ENCODE peak calls at places on chromosomes 7 and 10, in six cellular contexts. U is HCT116, B is GM23338, K is GM12878, R is HepG2, W is SK-N-SH. Y is an unnamed sample.

GRCh38 chr7:158536871-158537865 is 50.5 kb downstream of the PTPRN2 start:
- DNase-seq in U (no peak), W (no peak), B (no peak), R (peak; percentile 44), K (no peak), Y (peak; percentile 31)

GRCh38 chr7:54788664-54789063 is 29.7 kb upstream of the SEC61G start:
- DNase-seq in R (peak; percentile 53), U (peak; percentile 95), W (peak; percentile 73), K (peak; percentile 13), B (peak; percentile 81), Y (no peak)

GRCh38 chr7:26705567-26705966 is 158.8 kb downstream of the SKAP2 start:
- DNase-seq in U (no peak), K (no peak), R (peak; percentile 64), B (no peak), W (peak; percentile 64), Y (no peak)

GRCh38 chr10:101217450-101218281 is 11.6 kb downstream of the LBX1 start:
- DNase-seq in R (peak; percentile 35), W (peak; percentile 88), B (peak; percentile 95), K (no peak), U (no peak), Y (peak; percentile 18)

GRCh38 chr10:103822052-103822716 is 33.2 kb downstream of the SH3PXD2A start:
- DNase-seq in W (no peak), R (no peak), B (no peak), U (no peak), K (no peak), Y (no peak)

GRCh38 chr10:122673731-122674130 is 25.9 kb downstream of the C10orf120 start:
- DNase-seq in R (no peak), B (no peak), K (no peak), W (peak; percentile 61), U (no peak), Y (no peak)

GRCh38 chr7:40220421-40220911 is 85.7 kb downstream of the SUGCT start:
- DNase-seq in K (no peak), B (no peak), R (no peak), W (no peak), U (no peak), Y (no peak)

GRCh38 chr10:34320265-34320664 is 494.8 kb downstream of the PARD3 start:
- DNase-seq in W (peak; percentile 30), R (no peak), B (no peak), U (no peak), K (no peak), Y (no peak)

GRCh38 chr10:42963302-42963701 is 113.6 kb upstream of the RET start:
- DNase-seq in R (no peak), K (no peak), U (no peak), B (peak; percentile 34), W (no peak), Y (no peak)

GRCh38 chr7:157715071-157715937 is 378.5 kb downstream of the DNAJB6 start:
- DNase-seq in B (no peak), W (no peak), R (no peak), U (no peak), K (no peak), Y (no peak)

GRCh38 chr7:52501696-52502095 is 533.7 kb upstream of the POM121L12 start:
- DNase-seq in U (no peak), K (no peak), B (no peak), W (no peak), R (no peak), Y (no peak)

GRCh38 chr10:121243899-121244241 is 354.4 kb downstream of the FGFR2 start:
- DNase-seq in U (no peak), R (no peak), W (no peak), B (no peak), K (no peak), Y (no peak)

GRCh38 chr7:116734736-116735135 is 62.7 kb downstream of the MET start:
- DNase-seq in U (no peak), K (no peak), B (no peak), R (no peak), W (no peak), Y (no peak)

GRCh38 chr10:31605426-31605825 is 286.4 kb downstream of the ZEB1 start:
- DNase-seq in B (no peak), W (no peak), K (no peak), R (no peak), U (no peak), Y (no peak)

GRCh38 chr10:96017227-96017687 is 26.1 kb upstream of the CCNJ start:
- DNase-seq in R (peak; percentile 68), U (peak; percentile 51), W (peak; percentile 42), K (peak; percentile 32), B (peak; percentile 83), Y (peak; percentile 14)

GRCh38 chr10:108392286-108392685 is 1227.8 kb upstream of the SORCS1 start:
- DNase-seq in R (no peak), U (no peak), B (no peak), K (no peak), W (no peak), Y (no peak)

GRCh38 chr10:83820033-83820432 is 319.3 kb upstream of the GHITM start:
- DNase-seq in U (no peak), K (no peak), B (no peak), W (no peak), R (no peak), Y (no peak)

GRCh38 chr10:58266826-58267712 is 625 bp downstream of the IPMK start:
- DNase-seq in U (no peak), B (peak; percentile 50), K (no peak), R (peak; percentile 20), W (peak; percentile 51), Y (peak; percentile 71)

GRCh38 chr7:125112741-125113309 is 183.2 kb upstream of the POT1 start:
- DNase-seq in W (no peak), K (no peak), U (no peak), R (no peak), B (no peak), Y (no peak)

GRCh38 chr10:80252296-80252887 is 37.1 kb downstream of the MAT1A start:
- DNase-seq in W (no peak), U (no peak), B (no peak), R (no peak), K (no peak), Y (no peak)

GRCh38 chr7:73970801-73971229 is 57.2 kb upstream of the ELN start:
- DNase-seq in K (no peak), R (no peak), B (no peak), U (no peak), W (peak; percentile 93), Y (no peak)

GRCh38 chr7:50644114-50644513 is 78.9 kb upstream of the DDC start:
- DNase-seq in U (no peak), R (no peak), W (no peak), B (no peak), K (no peak), Y (no peak)

GRCh38 chr7:50640779-50641178 is 75.6 kb upstream of the DDC start:
- DNase-seq in W (no peak), R (no peak), U (no peak), B (no peak), K (no peak), Y (no peak)

GRCh38 chr7:50637725-50638643 is 72.8 kb upstream of the DDC start:
- DNase-seq in B (no peak), W (no peak), R (no peak), U (no peak), K (no peak), Y (no peak)

GRCh38 chr7:50641442-50642405 is 76.5 kb upstream of the DDC start:
- DNase-seq in B (no peak), U (no peak), W (no peak), R (peak; percentile 18), K (no peak), Y (no peak)

GRCh38 chr7:50640256-50640655 is 75.1 kb upstream of the DDC start:
- DNase-seq in R (no peak), U (no peak), K (no peak), W (no peak), B (no peak), Y (no peak)
- TF ChIP-seq POLR2AphosphoS5 in R (no peak), U (no peak), K (no peak), W (no peak), B (no peak), Y (no peak)

GRCh38 chr10:115103700-115104099 is 10.5 kb downstream of the ATRNL1 start:
- DNase-seq in W (no peak), R (no peak), U (no peak), K (no peak), B (no peak), Y (no peak)
- TF ChIP-seq REST in W (no peak), R (no peak), U (no peak), K (no peak), B (no peak), Y (no peak)

DNA sequence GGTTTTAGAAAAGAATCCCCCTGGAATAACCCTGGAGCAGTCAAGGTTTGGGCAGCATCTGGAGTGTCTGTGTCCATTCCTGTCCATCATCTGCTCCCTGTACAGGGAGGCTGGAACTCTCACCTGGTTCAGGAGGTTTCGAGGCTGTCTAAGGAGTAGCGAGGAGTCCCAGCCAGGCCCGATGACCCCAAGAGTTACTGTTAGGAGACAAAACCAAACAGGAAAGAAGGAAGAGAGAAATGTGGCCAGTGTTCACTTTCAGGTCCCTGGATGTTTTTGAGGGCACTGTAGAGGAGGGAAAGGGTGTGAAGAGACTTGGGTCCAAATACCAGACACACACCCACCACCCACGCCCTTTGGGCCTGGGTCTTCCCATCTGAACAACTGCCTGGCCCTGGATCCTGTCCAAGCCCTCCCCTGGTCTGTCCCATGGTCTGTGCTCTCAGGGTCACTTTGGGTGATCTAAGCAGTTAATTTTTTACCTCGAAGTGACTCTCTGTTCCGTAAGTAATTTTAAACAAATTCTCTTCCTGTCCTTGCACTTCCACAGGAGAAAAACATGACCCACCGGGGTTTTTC is 117.1 kb downstream of the ZMIZ1 start:
- DNase-seq in R (peak; percentile 49), B (no peak), W (no peak), U (no peak), K (no peak), Y (no peak)
- H3K27ac ChIP-seq in R (peak overlapping the region; percentile 93), B (peak overlapping the region; percentile 78), W (peak overlapping the region; percentile 81), U (peak overlapping the region; percentile 6), K (no peak overlapping the region), Y (no peak overlapping the region)

GRCh38 chr7:122652851-122653250 is 46.1 kb downstream of the RNF133 start:
- DNase-seq in W (no peak), K (no peak), B (no peak), U (no peak), R (no peak), Y (no peak)
- TF ChIP-seq POLR2AphosphoS5 in W (no peak), K (no peak), B (no peak), U (no peak), R (no peak), Y (no peak)

GRCh38 chr10:6384847-6385246 is 182.1 kb downstream of the PFKFB3 start:
- DNase-seq in B (no peak), K (no peak), R (no peak), W (no peak), U (no peak), Y (no peak)

GRCh38 chr10:6379015-6379776 is 176.5 kb downstream of the PFKFB3 start:
- DNase-seq in W (no peak), U (no peak), K (no peak), R (peak; percentile 33), B (no peak), Y (no peak)

GRCh38 chr10:6384031-6384430 is 181.3 kb downstream of the PFKFB3 start:
- DNase-seq in B (no peak), K (no peak), R (no peak), U (no peak), W (no peak), Y (no peak)

GRCh38 chr10:6383099-6383812 is 180.5 kb downstream of the PFKFB3 start:
- DNase-seq in W (no peak), R (no peak), U (no peak), K (no peak), B (no peak), Y (no peak)

GRCh38 chr10:6382081-6382480 is 179.3 kb downstream of the PFKFB3 start:
- DNase-seq in U (no peak), R (no peak), B (no peak), K (peak; percentile 13), W (no peak), Y (no peak)
- TF ChIP-seq REST in U (no peak), R (no peak), B (no peak), K (no peak), W (no peak), Y (no peak)